ENCODE peak calls at places on chromosome 17, in six cellular contexts. G, T, A, J, U and B are unnamed samples.

GRCh38 chr17:77645441-77646430 is 312.8 kb upstream of the TNRC6C start:
- DNase-seq in G (no peak), T (no peak), A (peak; percentile 44), J (peak; percentile 33), U (no peak), B (peak; percentile 72)

GRCh38 chr17:39174907-39175694 is 9.1 kb upstream of the ARL5C start:
- DNase-seq in G (no peak), T (peak; percentile 89), A (peak; percentile 52), J (peak; percentile 63), U (peak; percentile 48), B (peak; percentile 95)

GRCh38 chr17:43816336-43817320 is 16.3 kb downstream of the MPP3 start:
- DNase-seq in G (no peak), T (no peak), A (no peak), J (no peak), U (no peak), B (peak; percentile 86)

GRCh38 chr17:66737524-66737923 is 97.4 kb upstream of the CACNG5 start:
- DNase-seq in G (no peak), T (no peak), A (peak; percentile 73), J (no peak), U (peak; percentile 71), B (peak; percentile 61)

GRCh38 chr17:78529871-78530670 is 47.1 kb downstream of the DNAH17 start:
- DNase-seq in G (no peak), T (no peak), A (no peak), J (no peak), U (no peak), B (peak; percentile 87)

GRCh38 chr17:1351275-1351674 is 48.7 kb downstream of the YWHAE start:
- DNase-seq in G (no peak), T (no peak), A (no peak), J (no peak), U (no peak), B (no peak)

GRCh38 chr17:62712011-62712615 is 84.6 kb downstream of the MRC2 start:
- DNase-seq in G (no peak), T (no peak), A (no peak), J (no peak), U (no peak), B (no peak)

GRCh38 chr17:27832851-27833250 is 32.5 kb upstream of the NOS2 start:
- DNase-seq in G (no peak), T (no peak), A (no peak), J (no peak), U (no peak), B (no peak)

GRCh38 chr17:795721-796120 is 13.6 kb downstream of the MRM3 start:
- DNase-seq in G (no peak), T (no peak), A (no peak), J (no peak), U (no peak), B (no peak)

GRCh38 chr17:2684549-2684948 is 27.0 kb downstream of the CLUH start:
- DNase-seq in G (no peak), T (no peak), A (no peak), J (no peak), U (no peak), B (no peak)

GRCh38 chr17:80869476-80869875 is 122.2 kb upstream of the CHMP6 start:
- DNase-seq in G (no peak), T (no peak), A (no peak), J (no peak), U (no peak), B (no peak)

GRCh38 chr17:1907818-1908698 is 78.3 kb downstream of the RPA1 start:
- DNase-seq in G (no peak), T (no peak), A (peak; percentile 39), J (no peak), U (no peak), B (peak; percentile 94)

GRCh38 chr17:4631431-4631830 is 10.0 kb downstream of the ALOX15 start:
- DNase-seq in G (no peak), T (no peak), A (no peak), J (no peak), U (no peak), B (no peak)

GRCh38 chr17:55432358-55433028 is 10.9 kb upstream of the MMD start:
- DNase-seq in G (no peak), T (no peak), A (peak; percentile 58), J (no peak), U (no peak), B (no peak)

GRCh38 chr17:17871913-17872312 is 35.1 kb upstream of the SREBF1 start:
- DNase-seq in G (no peak), T (no peak), A (no peak), J (no peak), U (no peak), B (no peak)

GRCh38 chr17:7184647-7185046 is 5.5 kb upstream of the ASGR1 start:
- DNase-seq in G (no peak), T (no peak), A (no peak), J (no peak), U (no peak), B (no peak)

GRCh38 chr17:82876602-82877391 is 37.0 kb upstream of the ZNF750 start:
- DNase-seq in G (peak; percentile 47), T (no peak), A (peak; percentile 83), J (no peak), U (peak; percentile 75), B (peak; percentile 21)

GRCh38 chr17:81252336-81253329 is 13.5 kb downstream of the NDUFAF8 start:
- DNase-seq in G (no peak), T (no peak), A (no peak), J (no peak), U (no peak), B (peak; percentile 71)

GRCh38 chr17:57481901-57482300 is 225.6 kb downstream of the MSI2 start:
- DNase-seq in G (no peak), T (no peak), A (peak; percentile 98), J (no peak), U (no peak), B (no peak)

GRCh38 chr17:43024407-43025289 is at the start of gene RND2:
- DNase-seq in G (peak; percentile 77), T (peak; percentile 89), A (peak; percentile 93), J (peak; percentile 56), U (peak; percentile 90), B (peak; percentile 96)

GRCh38 chr17:78953356-78954350 is 26.1 kb downstream of the LGALS3BP start:
- DNase-seq in G (no peak), T (no peak), A (peak; percentile 43), J (no peak), U (no peak), B (peak; percentile 22)

GRCh38 chr17:56867948-56868376 is 34.0 kb downstream of the DGKE start:
- DNase-seq in G (no peak), T (no peak), A (peak; percentile 36), J (no peak), U (no peak), B (no peak)

GRCh38 chr17:63804328-63804727 is 22.9 kb upstream of the PSMC5 start:
- DNase-seq in G (no peak), T (no peak), A (no peak), J (no peak), U (no peak), B (no peak)

GRCh38 chr17:39099686-39100293 is 51.6 kb downstream of the PLXDC1 start:
- DNase-seq in G (no peak), T (no peak), A (peak; percentile 27), J (no peak), U (no peak), B (peak; percentile 76)

GRCh38 chr17:58264407-58265103 is 16.2 kb downstream of the MPO start:
- DNase-seq in G (no peak), T (no peak), A (no peak), J (no peak), U (no peak), B (no peak)

GRCh38 chr17:61495161-61495857 is 43.1 kb downstream of the TBX4 start:
- DNase-seq in G (no peak), T (no peak), A (peak; percentile 70), J (no peak), U (no peak), B (no peak)

GRCh38 chr17:45230410-45230786 is 8.7 kb downstream of the FMNL1 start:
- DNase-seq in G (no peak), T (no peak), A (no peak), J (no peak), U (no peak), B (no peak)

GRCh38 chr17:6427284-6427781 is 7.6 kb downstream of the AIPL1 start:
- DNase-seq in G (no peak), T (peak; percentile 43), A (peak; percentile 42), J (no peak), U (no peak), B (no peak)

GRCh38 chr17:82414548-82415281 is 3.4 kb upstream of the HEXD start:
- DNase-seq in G (no peak), T (peak; percentile 79), A (peak; percentile 65), J (peak; percentile 43), U (peak; percentile 65), B (peak; percentile 78)

GRCh38 chr17:39209317-39210092 is 9.4 kb downstream of the RPL19 start:
- DNase-seq in G (peak; percentile 79), T (no peak), A (peak; percentile 43), J (peak; percentile 35), U (no peak), B (no peak)

GRCh38 chr17:606501-607243 is 108.0 kb downstream of the VPS53 start:
- DNase-seq in G (no peak), T (no peak), A (peak; percentile 38), J (no peak), U (no peak), B (peak; percentile 55)

GRCh38 chr17:51612692-51613091 is 352.3 kb downstream of the UTP18 start:
- DNase-seq in G (no peak), T (no peak), A (no peak), J (no peak), U (no peak), B (no peak)

GRCh38 chr17:65198653-65199382 is 61.6 kb downstream of the RGS9 start:
- DNase-seq in G (no peak), T (peak; percentile 80), A (peak; percentile 66), J (no peak), U (no peak), B (peak; percentile 80)

GRCh38 chr17:72878975-72879660 is 213.4 kb downstream of the SLC39A11 start:
- DNase-seq in G (no peak), T (no peak), A (no peak), J (no peak), U (no peak), B (no peak)

GRCh38 chr17:2053380-2054261 is 1.3 kb upstream of the HIC1 start:
- DNase-seq in G (no peak), T (peak; percentile 82), A (peak; percentile 76), J (no peak), U (peak; percentile 72), B (peak; percentile 85)

GRCh38 chr17:50361561-50362480 is 11.2 kb downstream of the MRPL27 start:
- DNase-seq in G (no peak), T (peak; percentile 85), A (peak; percentile 74), J (peak; percentile 17), U (peak; percentile 35), B (peak; percentile 76)